ENCODE peak calls at places on chromosomes 16 and 17, in four cellular contexts. One of them, this sample, is unnamed.
A peak's percentile ranks its signal among the peaks of the same experiment; 100 is the strongest.

GRCh38 chr16:77169650-77170236 is 21.2 kb upstream of the MON1B start:
- DNase-seq in NCI-H2081: peak; percentile 48
- DNase-seq in non-pigmented ciliary epithelial cell: no peak
- DNase-seq in stimulated activated CD4-positive, alpha-beta T cell treated with anti-CD3 and anti-CD28 coated beads, Interleukin-1b, Interleukin-23, amount 100 ng/mL, for 24 hours: no peak
- DNase-seq in this sample: peak; percentile 27

GRCh38 chr17:27323538-27324212 is 29.8 kb downstream of the WSB1 start:
- DNase-seq in NCI-H2081: no peak
- DNase-seq in non-pigmented ciliary epithelial cell: no peak
- DNase-seq in stimulated activated CD4-positive, alpha-beta T cell treated with anti-CD3 and anti-CD28 coated beads, Interleukin-1b, Interleukin-23, amount 100 ng/mL, for 24 hours: no peak
- DNase-seq in this sample: peak; percentile 14

GRCh38 chr17:5592382-5592781 is 8.1 kb upstream of the NLRP1 start:
- DNase-seq in NCI-H2081: peak; percentile 38
- DNase-seq in non-pigmented ciliary epithelial cell: no peak
- DNase-seq in stimulated activated CD4-positive, alpha-beta T cell treated with anti-CD3 and anti-CD28 coated beads, Interleukin-1b, Interleukin-23, amount 100 ng/mL, for 24 hours: no peak
- DNase-seq in this sample: peak; percentile 44

GRCh38 chr17:62064791-62065563 is at the start of gene MED13:
- DNase-seq in NCI-H2081: peak; percentile 43
- DNase-seq in non-pigmented ciliary epithelial cell: no peak
- DNase-seq in stimulated activated CD4-positive, alpha-beta T cell treated with anti-CD3 and anti-CD28 coated beads, Interleukin-1b, Interleukin-23, amount 100 ng/mL, for 24 hours: peak; percentile 19
- DNase-seq in this sample: peak; percentile 32

GRCh38 chr17:72529386-72529785 is 408.6 kb downstream of the SOX9 start:
- DNase-seq in NCI-H2081: peak; percentile 68
- DNase-seq in non-pigmented ciliary epithelial cell: no peak
- DNase-seq in stimulated activated CD4-positive, alpha-beta T cell treated with anti-CD3 and anti-CD28 coated beads, Interleukin-1b, Interleukin-23, amount 100 ng/mL, for 24 hours: no peak
- DNase-seq in this sample: no peak

GRCh38 chr16:73878616-73879015 is 418.0 kb upstream of the PSMD7 start:
- DNase-seq in NCI-H2081: peak; percentile 55
- DNase-seq in non-pigmented ciliary epithelial cell: peak; percentile 54
- DNase-seq in stimulated activated CD4-positive, alpha-beta T cell treated with anti-CD3 and anti-CD28 coated beads, Interleukin-1b, Interleukin-23, amount 100 ng/mL, for 24 hours: no peak
- DNase-seq in this sample: peak; percentile 68

GRCh38 chr16:76976101-76976500 is 214.9 kb upstream of the MON1B start:
- DNase-seq in NCI-H2081: peak; percentile 23
- DNase-seq in non-pigmented ciliary epithelial cell: no peak
- DNase-seq in stimulated activated CD4-positive, alpha-beta T cell treated with anti-CD3 and anti-CD28 coated beads, Interleukin-1b, Interleukin-23, amount 100 ng/mL, for 24 hours: no peak
- DNase-seq in this sample: no peak

GRCh38 chr17:78568494-78569115 is 8.6 kb downstream of the DNAH17 start:
- DNase-seq in NCI-H2081: no peak
- DNase-seq in non-pigmented ciliary epithelial cell: no peak
- DNase-seq in stimulated activated CD4-positive, alpha-beta T cell treated with anti-CD3 and anti-CD28 coated beads, Interleukin-1b, Interleukin-23, amount 100 ng/mL, for 24 hours: no peak
- DNase-seq in this sample: no peak

GRCh38 chr16:61887903-61888302 is 148.3 kb downstream of the CDH8 start:
- DNase-seq in NCI-H2081: no peak
- DNase-seq in non-pigmented ciliary epithelial cell: peak; percentile 11
- DNase-seq in stimulated activated CD4-positive, alpha-beta T cell treated with anti-CD3 and anti-CD28 coated beads, Interleukin-1b, Interleukin-23, amount 100 ng/mL, for 24 hours: no peak
- DNase-seq in this sample: no peak